ENCODE peak calls at places on chromosome 22, in six cellular contexts. Y is SK-N-SH, Z is testis, E is tibial artery, B is adrenal gland, X is A549. F is an unnamed sample.

GRCh38 chr22:49015993-49016908 is 811.4 kb downstream of the BRD1 start:
- DNase-seq in Y (peak), Z (peak), E (peak), B (no peak), X (no peak), F (peak)

GRCh38 chr22:22753526-22754267 is 109.3 kb downstream of the GGTLC2 start:
- DNase-seq in Y (peak), Z (peak), E (peak), B (peak), X (peak), F (peak)

GRCh38 chr22:35313311-35314121 is 13.8 kb downstream of the TOM1 start:
- DNase-seq in Y (no peak), Z (no peak), E (peak), B (peak), X (peak), F (no peak)

GRCh38 chr22:28670153-28670552 is 9.5 kb downstream of the TTC28 start:
- DNase-seq in Y (no peak), Z (no peak), E (no peak), B (no peak), X (no peak), F (no peak)

GRCh38 chr22:49702068-49702397 is 125.6 kb downstream of the BRD1 start:
- DNase-seq in Y (no peak), Z (no peak), E (no peak), B (no peak), X (no peak), F (no peak)

GRCh38 chr22:29202231-29203192 is 3.2 kb upstream of the EMID1 start:
- DNase-seq in Y (peak), Z (no peak), E (peak), B (peak), X (peak), F (peak)

GRCh38 chr22:24758164-24758799 is 16.2 kb downstream of the PIWIL3 start:
- DNase-seq in Y (peak), Z (peak), E (peak), B (peak), X (peak), F (no peak)

GRCh38 chr22:32957093-32957835 is 100.9 kb downstream of the SYN3 start:
- DNase-seq in Y (peak), Z (no peak), E (no peak), B (no peak), X (no peak), F (no peak)

GRCh38 chr22:42073568-42074152 is 388 bp upstream of the PHETA2 start:
- DNase-seq in Y (no peak), Z (no peak), E (no peak), B (no peak), X (no peak), F (no peak)

GRCh38 chr22:49372530-49373288 is 455.0 kb downstream of the BRD1 start:
- DNase-seq in Y (peak), Z (peak), E (no peak), B (peak), X (peak), F (peak)

GRCh38 chr22:35888181-35888870 is 140.3 kb downstream of the RBFOX2 start:
- DNase-seq in Y (no peak), Z (no peak), E (no peak), B (no peak), X (no peak), F (no peak)

GRCh38 chr22:21448627-21449416 is 18.4 kb upstream of the TMEM191C start:
- DNase-seq in Y (no peak), Z (peak), E (no peak), B (no peak), X (no peak), F (peak)

GRCh38 chr22:39360674-39361413 is 11.1 kb downstream of the SYNGR1 start:
- DNase-seq in Y (no peak), Z (no peak), E (no peak), B (no peak), X (no peak), F (peak)

GRCh38 chr22:40381461-40381860 is 11.1 kb downstream of the SGSM3 start:
- DNase-seq in Y (no peak), Z (no peak), E (no peak), B (no peak), X (no peak), F (no peak)

GRCh38 chr22:29048822-29049654 is 12.6 kb downstream of the C22orf31 start:
- DNase-seq in Y (no peak), Z (no peak), E (no peak), B (no peak), X (no peak), F (no peak)

GRCh38 chr22:41668971-41669911 is 19.4 kb downstream of the SNU13 start:
- DNase-seq in Y (no peak), Z (no peak), E (no peak), B (no peak), X (peak), F (no peak)

GRCh38 chr22:21026783-21027692 is 5.3 kb downstream of the SLC7A4 start:
- DNase-seq in Y (no peak), Z (peak), E (no peak), B (no peak), X (no peak), F (no peak)

GRCh38 chr22:43867839-43868652 is 5.7 kb upstream of the SULT4A1 start:
- DNase-seq in Y (no peak), Z (peak), E (peak), B (peak), X (peak), F (peak)

GRCh38 chr22:26679003-26679629 is 21.7 kb downstream of the MIAT start:
- DNase-seq in Y (peak), Z (peak), E (peak), B (peak), X (peak), F (peak)

GRCh38 chr22:26684173-26684572 is 26.8 kb downstream of the MIAT start:
- DNase-seq in Y (no peak), Z (no peak), E (no peak), B (no peak), X (no peak), F (no peak)

GRCh38 chr22:26680485-26680884 is 23.1 kb downstream of the MIAT start:
- DNase-seq in Y (no peak), Z (no peak), E (no peak), B (no peak), X (no peak), F (no peak)

GRCh38 chr22:26677217-26677616 is 19.8 kb downstream of the MIAT start:
- DNase-seq in Y (no peak), Z (no peak), E (no peak), B (no peak), X (no peak), F (no peak)

GRCh38 chr22:26681395-26681821 is 24.0 kb downstream of the MIAT start:
- DNase-seq in Y (no peak), Z (no peak), E (no peak), B (no peak), X (no peak), F (peak)
- H3K27ac ChIP-seq in Y (no peak), Z (no peak), E (peak), B (peak), X (peak), F (no peak)

DNA sequence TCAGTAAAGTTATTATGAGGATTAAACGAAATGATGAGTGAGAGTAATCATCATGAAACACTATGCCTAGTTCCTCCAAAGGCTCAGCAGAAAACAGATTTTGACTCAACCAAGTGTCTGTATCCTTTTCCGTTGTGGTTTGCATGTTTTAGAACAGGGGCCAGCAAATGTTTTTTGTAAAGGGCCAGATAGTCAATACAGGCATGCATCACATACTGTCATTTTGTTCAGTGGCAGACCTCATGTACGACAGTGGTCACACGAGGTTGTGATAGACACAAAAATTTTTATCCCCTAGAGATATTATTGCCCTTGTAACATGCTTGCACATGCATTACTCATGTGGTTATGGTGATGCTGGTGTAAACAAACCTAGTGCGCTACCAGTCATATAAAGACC is 81.9 kb upstream of the SLC25A18 start:
- DNase-seq in Y (no peak), Z (no peak), E (no peak), B (no peak), X (no peak), F (no peak)
- H3K27ac ChIP-seq in Y (no peak), Z (no peak), E (no peak), B (no peak), X (no peak), F (no peak)

GRCh38 chr22:37328017-37328416 is 45.7 kb downstream of the CYTH4 start:
- DNase-seq in Y (no peak), Z (no peak), E (no peak), B (no peak), X (no peak), F (no peak)

GRCh38 chr22:37326726-37327125 is 44.4 kb downstream of the CYTH4 start:
- DNase-seq in Y (no peak), Z (no peak), E (no peak), B (no peak), X (no peak), F (no peak)

GRCh38 chr22:37321288-37321687 is 39.0 kb downstream of the CYTH4 start:
- DNase-seq in Y (no peak), Z (no peak), E (no peak), B (no peak), X (no peak), F (no peak)

GRCh38 chr22:37324340-37325023 is 42.2 kb downstream of the CYTH4 start:
- DNase-seq in Y (peak), Z (no peak), E (no peak), B (no peak), X (no peak), F (no peak)

GRCh38 chr22:37325024-37325395 is 42.7 kb downstream of the CYTH4 start:
- DNase-seq in Y (no peak), Z (no peak), E (no peak), B (no peak), X (no peak), F (no peak)
- H3K27ac ChIP-seq in Y (no peak), Z (no peak), E (no peak), B (no peak), X (peak), F (no peak)

DNA sequence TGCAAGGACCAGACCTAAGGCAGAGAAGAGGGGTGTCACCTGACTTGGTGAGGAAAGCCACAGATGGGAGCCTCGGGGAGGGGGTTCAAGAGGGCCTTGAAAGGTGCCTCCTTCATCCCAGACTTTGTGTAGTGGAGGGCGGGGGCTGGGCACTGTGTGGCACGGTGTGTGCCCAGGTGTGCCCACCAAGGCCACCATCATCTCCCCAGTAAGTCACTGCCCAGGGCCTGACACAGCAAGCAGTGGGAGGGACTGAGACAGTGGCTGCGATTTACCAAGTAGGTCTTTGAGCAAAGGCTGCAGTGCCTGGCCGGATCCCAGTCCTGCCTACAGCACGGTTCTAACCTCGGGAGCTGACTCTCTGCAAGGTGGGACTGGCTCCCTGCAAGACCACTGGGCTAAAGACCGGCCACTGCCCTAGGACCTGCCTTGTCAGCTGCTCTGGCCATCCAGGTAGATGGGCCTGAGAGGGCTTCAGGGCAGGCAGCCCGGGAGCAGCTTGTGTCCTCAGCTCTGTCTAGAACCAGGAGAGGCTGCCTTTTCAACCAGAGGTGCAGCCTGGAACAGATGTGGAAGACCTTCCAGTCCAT is 1.4 kb downstream of the OSM start:
- DNase-seq in Y (no peak), Z (no peak), E (no peak), B (no peak), X (no peak), F (no peak)
- H3K27ac ChIP-seq in Y (no peak), Z (no peak), E (no peak), B (peak), X (peak), F (no peak)

GRCh38 chr22:47129902-47130301 is 367.5 kb downstream of the TBC1D22A start:
- DNase-seq in Y (no peak), Z (no peak), E (no peak), B (peak), X (no peak), F (no peak)
- H3K27ac ChIP-seq in Y (no peak), Z (no peak), E (no peak), B (no peak), X (peak), F (no peak)

F was measured in H9.